ENCODE peak calls at places on chromosomes 11 and 22, in nine cellular contexts. Z, C, Q, M, P, R, V, S and F are unnamed samples.
A peak's percentile ranks its signal among the peaks of the same experiment; 100 is the strongest.

GRCh38 chr11:44930588-44931302 is 19.9 kb downstream of the TP53I11 start:
- DNase-seq in Z (no peak), C (no peak), Q (no peak), M (no peak), P (no peak), R (no peak), V (peak; percentile 44), S (no peak), F (no peak)

GRCh38 chr22:43693245-43693644 is 118.9 kb downstream of the EFCAB6 start:
- DNase-seq in Z (no peak), C (no peak), Q (no peak), M (no peak), P (no peak), R (no peak), V (no peak), S (no peak), F (no peak)

GRCh38 chr11:28756977-28757376 is 648.8 kb downstream of the METTL15 start:
- DNase-seq in Z (no peak), C (no peak), Q (no peak), M (no peak), P (no peak), R (no peak), V (no peak), S (no peak), F (no peak)

GRCh38 chr22:37316875-37317371 is 34.6 kb downstream of the CYTH4 start:
- DNase-seq in Z (peak; percentile 88), C (peak; percentile 78), Q (peak; percentile 85), M (peak; percentile 83), P (peak; percentile 36), R (peak; percentile 85), V (peak; percentile 83), S (peak; percentile 75), F (peak; percentile 86)

GRCh38 chr11:14554959-14555358 is 34.8 kb upstream of the PSMA1 start:
- DNase-seq in Z (no peak), C (no peak), Q (no peak), M (no peak), P (no peak), R (no peak), V (no peak), S (no peak), F (no peak)

GRCh38 chr22:26662160-26662559 is 4.8 kb downstream of the MIAT start:
- DNase-seq in Z (no peak), C (no peak), Q (no peak), M (no peak), P (no peak), R (no peak), V (no peak), S (no peak), F (no peak)

GRCh38 chr22:20138868-20139267 is 7.3 kb downstream of the ZDHHC8 start:
- DNase-seq in Z (no peak), C (no peak), Q (no peak), M (no peak), P (no peak), R (no peak), V (no peak), S (no peak), F (no peak)

GRCh38 chr22:17949926-17950473 is 74.4 kb downstream of the MICAL3 start:
- DNase-seq in Z (no peak), C (no peak), Q (no peak), M (no peak), P (no peak), R (no peak), V (no peak), S (no peak), F (no peak)

GRCh38 chr22:28116261-28116673 is 197.2 kb upstream of the PITPNB start:
- DNase-seq in Z (no peak), C (no peak), Q (no peak), M (no peak), P (no peak), R (no peak), V (peak; percentile 49), S (peak; percentile 74), F (no peak)

GRCh38 chr11:119116235-119116594 is 5.2 kb upstream of the HINFP start:
- DNase-seq in Z (no peak), C (no peak), Q (no peak), M (no peak), P (no peak), R (no peak), V (no peak), S (no peak), F (no peak)

GRCh38 chr22:35605787-35606492 is 11.2 kb downstream of the MB start:
- DNase-seq in Z (no peak), C (no peak), Q (peak; percentile 74), M (peak; percentile 46), P (no peak), R (no peak), V (no peak), S (no peak), F (no peak)

GRCh38 chr11:132655187-132655855 is 877.0 kb downstream of the OPCML start:
- DNase-seq in Z (no peak), C (no peak), Q (no peak), M (no peak), P (no peak), R (no peak), V (no peak), S (no peak), F (no peak)

GRCh38 chr11:34792814-34793241 is 123.4 kb downstream of the APIP start:
- DNase-seq in Z (no peak), C (no peak), Q (no peak), M (no peak), P (no peak), R (no peak), V (peak; percentile 93), S (no peak), F (no peak)

GRCh38 chr22:43720718-43721117 is 91.4 kb downstream of the EFCAB6 start:
- DNase-seq in Z (no peak), C (no peak), Q (no peak), M (no peak), P (no peak), R (no peak), V (no peak), S (no peak), F (no peak)

GRCh38 chr11:16778876-16779275 is 40.4 kb downstream of the C11orf58 start:
- DNase-seq in Z (no peak), C (no peak), Q (no peak), M (no peak), P (no peak), R (no peak), V (no peak), S (peak; percentile 52), F (no peak)

GRCh38 chr11:65083134-65083833 is 556 bp downstream of the CDCA5 start:
- DNase-seq in Z (no peak), C (no peak), Q (no peak), M (no peak), P (no peak), R (no peak), V (no peak), S (no peak), F (no peak)